ENCODE peak calls at places on chromosomes 16 and 17, in nine cellular contexts. S is posterior cingulate gyrus; I is lower leg skin; W is activated naive CD4-positive, alpha-beta T cell; Z is AG20443; T is left cardiac atrium; V is stimulated activated CD4-positive, alpha-beta T cell treated with anti-CD3 and anti-CD28 coated beads, TNF-alpha, amount 100 ng/mL, for 24 hours; L is fibroblast of villous mesenchyme; E is AG09309. K is an unnamed sample.

GRCh38 chr17:42118126-42118510 is 3.0 kb downstream of the KAT2A start:
- DNase-seq in L (no peak), I (no peak), W (no peak), S (no peak), T (no peak), Z (no peak), V (no peak), E (no peak), K (no peak)

GRCh38 chr17:15498107-15498506 is 30.7 kb upstream of the CDRT4 start:
- DNase-seq in V (no peak), S (no peak), W (no peak), L (no peak), E (no peak), Z (no peak), T (no peak), I (no peak), K (peak)

GRCh38 chr17:28369684-28370034 is 448 bp downstream of the VTN start:
- DNase-seq in S (no peak), Z (no peak), W (no peak), I (no peak), V (no peak), E (no peak), T (peak), L (peak), K (no peak)

GRCh38 chr16:2163211-2163881 is 7.8 kb downstream of the TRAF7 start:
- DNase-seq in T (no peak), I (no peak), W (no peak), S (no peak), E (no peak), Z (no peak), L (no peak), V (no peak), K (no peak)

GRCh38 chr17:50799582-50799981 is 32.3 kb upstream of the ANKRD40CL start:
- DNase-seq in V (no peak), W (no peak), S (no peak), I (no peak), L (no peak), Z (no peak), T (no peak), E (no peak), K (no peak)

GRCh38 chr16:1474471-1474795 is 395 bp downstream of the CLCN7 start:
- DNase-seq in T (no peak), L (no peak), V (no peak), Z (peak), W (no peak), S (no peak), I (no peak), E (no peak), K (no peak)

GRCh38 chr17:48344241-48344640 is 85.8 kb downstream of the SKAP1 start:
- DNase-seq in V (no peak), S (no peak), I (no peak), L (no peak), E (no peak), W (no peak), T (no peak), Z (no peak), K (no peak)

GRCh38 chr17:63657776-63658175 is 35.6 kb downstream of the MAP3K3 start:
- DNase-seq in T (no peak), W (no peak), L (no peak), S (no peak), Z (no peak), I (no peak), E (no peak), V (no peak), K (no peak)

GRCh38 chr17:66351053-66351452 is 48.6 kb downstream of the PRKCA start:
- DNase-seq in E (no peak), W (no peak), I (no peak), S (no peak), V (no peak), L (no peak), Z (no peak), T (peak), K (no peak)

GRCh38 chr16:17828012-17828411 is 357.3 kb upstream of the XYLT1 start:
- DNase-seq in Z (peak), V (no peak), T (no peak), L (peak), S (no peak), W (no peak), I (no peak), E (peak), K (no peak)

GRCh38 chr17:58840820-58841612 is 85.4 kb downstream of the PPM1E start:
- DNase-seq in E (no peak), I (no peak), S (no peak), L (no peak), Z (no peak), V (no peak), T (no peak), W (no peak), K (no peak)

GRCh38 chr17:37752482-37752881 is 7.6 kb upstream of the HNF1B start:
- DNase-seq in T (no peak), S (no peak), L (no peak), V (no peak), I (no peak), W (no peak), Z (peak), E (peak), K (no peak)

GRCh38 chr17:66542967-66543525 is 240.6 kb downstream of the PRKCA start:
- DNase-seq in S (no peak), V (no peak), W (no peak), E (no peak), L (peak), I (no peak), T (no peak), Z (peak), K (no peak)

GRCh38 chr17:38654411-38655398 is 20.1 kb downstream of the EPOP start:
- DNase-seq in V (no peak), Z (no peak), S (no peak), I (no peak), W (no peak), T (no peak), E (no peak), L (no peak), K (peak)

GRCh38 chr17:81422776-81423697 is 27.8 kb downstream of the BAHCC1 start:
- DNase-seq in I (peak), T (peak), Z (peak), L (peak), S (no peak), E (peak), V (no peak), W (no peak), K (peak)

GRCh38 chr16:50183316-50183715 is 30.2 kb downstream of the TENT4B start:
- DNase-seq in E (peak), V (no peak), L (peak), W (no peak), Z (peak), S (no peak), I (no peak), T (no peak), K (no peak)

GRCh38 chr17:47205419-47205963 is 3.7 kb upstream of the MYL4 start:
- DNase-seq in W (no peak), L (peak), Z (peak), E (no peak), S (no peak), V (peak), T (peak), I (no peak), K (peak)

GRCh38 chr17:61648587-61648986 is 57.6 kb upstream of the NACA2 start:
- DNase-seq in I (no peak), V (no peak), T (no peak), Z (no peak), E (no peak), W (no peak), L (no peak), S (no peak), K (no peak)

GRCh38 chr17:59287452-59287851 is 44.0 kb upstream of the YPEL2 start:
- DNase-seq in S (no peak), L (no peak), I (no peak), E (no peak), T (no peak), Z (no peak), V (no peak), W (no peak), K (no peak)

GRCh38 chr16:48499822-48500440 is 110.0 kb downstream of the N4BP1 start:
- DNase-seq in V (no peak), E (peak), L (peak), S (no peak), T (peak), I (peak), Z (peak), W (no peak), K (peak)

GRCh38 chr16:11149011-11149616 is 106.9 kb downstream of the SOCS1 start:
- DNase-seq in L (peak), T (no peak), Z (no peak), I (no peak), V (no peak), S (no peak), W (no peak), E (no peak), K (no peak)

K was measured in testis.